ENCODE peak calls at places on chromosomes 1 and 21, in five cellular contexts. Z is stimulated activated CD8-positive, alpha-beta memory T cell treated with anti-CD3 and anti-CD28 coated beads, Interleukin-15, amount 100 ng/mL, for 4 hours; G is kidney glomerular epithelial cell; L is tibial artery; X is nucleus accumbens. I is an unnamed sample.

GRCh38 chr1:226674892-226675719 is 64.0 kb downstream of the ITPKB start:
- DNase-seq in Z (peak), G (no peak), L (peak), X (no peak), I (no peak)

GRCh38 chr21:45698493-45698947 is 55.0 kb downstream of the PCBP3 start:
- DNase-seq in Z (no peak), G (no peak), L (peak), X (no peak), I (no peak)

GRCh38 chr1:206866062-206866461 is 639 bp downstream of the IL20 start:
- DNase-seq in Z (no peak), G (no peak), L (no peak), X (no peak), I (no peak)

GRCh38 chr1:94729287-94729686 is 90.9 kb upstream of the SLC44A3 start:
- DNase-seq in Z (no peak), G (peak), L (no peak), X (no peak), I (no peak)

GRCh38 chr21:33871171-33871570 is 44.4 kb downstream of the ATP5PO start:
- DNase-seq in Z (no peak), G (no peak), L (no peak), X (no peak), I (no peak)

GRCh38 chr1:31587720-31588423 is 11.6 kb downstream of the TINAGL1 start:
- DNase-seq in Z (no peak), G (peak), L (peak), X (no peak), I (peak)

GRCh38 chr1:60171793-60172192 is 98.2 kb upstream of the C1orf87 start:
- DNase-seq in Z (no peak), G (peak), L (no peak), X (no peak), I (no peak)

GRCh38 chr1:30532621-30533020 is 190.8 kb downstream of the MATN1 start:
- DNase-seq in Z (no peak), G (no peak), L (no peak), X (no peak), I (no peak)

GRCh38 chr1:238457610-238458009 is 566.9 kb upstream of the ZP4 start:
- DNase-seq in Z (no peak), G (no peak), L (no peak), X (no peak), I (no peak)

GRCh38 chr1:19925342-19926070 is 2.1 kb upstream of the PLA2G2E start:
- DNase-seq in Z (no peak), G (no peak), L (no peak), X (no peak), I (no peak)

GRCh38 chr1:89068291-89068690 is 3.3 kb upstream of the GBP1 start:
- DNase-seq in Z (no peak), G (no peak), L (no peak), X (no peak), I (no peak)

GRCh38 chr21:45403825-45404725 is 890 bp upstream of the COL18A1 start:
- DNase-seq in Z (no peak), G (peak), L (peak), X (no peak), I (no peak)

GRCh38 chr1:31549807-31550620 is 26.3 kb upstream of the TINAGL1 start:
- DNase-seq in Z (no peak), G (no peak), L (no peak), X (no peak), I (no peak)

I was measured in HuH-7.